ENCODE peak calls at places on chromosomes 12 and 14, in six cellular contexts. One of them, this sample, is unnamed.

GRCh38 chr12:108106599-108106998 is 22.5 kb upstream of the WSCD2 start:
- DNase-seq in kidney tubule cell: no peak
- DNase-seq in HT1080: no peak
- DNase-seq in CD8-positive, alpha-beta memory T cell: no peak
- DNase-seq in NCI-H460: no peak
- DNase-seq in stimulated activated CD4-positive, alpha-beta T cell treated with anti-CD3 and anti-CD28 coated beads, Interleukin-15, amount 100 ng/mL, for 48 hours: no peak
- DNase-seq in this sample: no peak

GRCh38 chr12:45299132-45299692 is 83.3 kb downstream of the ANO6 start:
- DNase-seq in kidney tubule cell: no peak
- DNase-seq in HT1080: peak
- DNase-seq in CD8-positive, alpha-beta memory T cell: no peak
- DNase-seq in NCI-H460: no peak
- DNase-seq in stimulated activated CD4-positive, alpha-beta T cell treated with anti-CD3 and anti-CD28 coated beads, Interleukin-15, amount 100 ng/mL, for 48 hours: no peak
- DNase-seq in this sample: no peak

GRCh38 chr14:29925106-29925722 is 2.4 kb downstream of the PRKD1 start:
- DNase-seq in kidney tubule cell: peak
- DNase-seq in HT1080: peak
- DNase-seq in CD8-positive, alpha-beta memory T cell: no peak
- DNase-seq in NCI-H460: no peak
- DNase-seq in stimulated activated CD4-positive, alpha-beta T cell treated with anti-CD3 and anti-CD28 coated beads, Interleukin-15, amount 100 ng/mL, for 48 hours: no peak
- DNase-seq in this sample: no peak

GRCh38 chr12:110993425-110993824 is 73.0 kb upstream of the MYL2 start:
- DNase-seq in kidney tubule cell: no peak
- DNase-seq in HT1080: no peak
- DNase-seq in CD8-positive, alpha-beta memory T cell: no peak
- DNase-seq in NCI-H460: no peak
- DNase-seq in stimulated activated CD4-positive, alpha-beta T cell treated with anti-CD3 and anti-CD28 coated beads, Interleukin-15, amount 100 ng/mL, for 48 hours: no peak
- DNase-seq in this sample: no peak

GRCh38 chr14:56359245-56359644 is 220.4 kb upstream of the TMEM260 start:
- DNase-seq in kidney tubule cell: no peak
- DNase-seq in HT1080: no peak
- DNase-seq in CD8-positive, alpha-beta memory T cell: no peak
- DNase-seq in NCI-H460: no peak
- DNase-seq in stimulated activated CD4-positive, alpha-beta T cell treated with anti-CD3 and anti-CD28 coated beads, Interleukin-15, amount 100 ng/mL, for 48 hours: no peak
- DNase-seq in this sample: no peak

GRCh38 chr14:47148686-47149085 is 497.1 kb upstream of the RPL10L start:
- DNase-seq in kidney tubule cell: no peak
- DNase-seq in HT1080: no peak
- DNase-seq in CD8-positive, alpha-beta memory T cell: no peak
- DNase-seq in NCI-H460: no peak
- DNase-seq in stimulated activated CD4-positive, alpha-beta T cell treated with anti-CD3 and anti-CD28 coated beads, Interleukin-15, amount 100 ng/mL, for 48 hours: no peak
- DNase-seq in this sample: no peak

GRCh38 chr12:28191018-28191595 is 851 bp downstream of the CCDC91 start:
- DNase-seq in kidney tubule cell: peak
- DNase-seq in HT1080: peak
- DNase-seq in CD8-positive, alpha-beta memory T cell: peak
- DNase-seq in NCI-H460: no peak
- DNase-seq in stimulated activated CD4-positive, alpha-beta T cell treated with anti-CD3 and anti-CD28 coated beads, Interleukin-15, amount 100 ng/mL, for 48 hours: no peak
- DNase-seq in this sample: peak

GRCh38 chr14:101604935-101605767 is 43.9 kb downstream of the DIO3 start:
- DNase-seq in kidney tubule cell: no peak
- DNase-seq in HT1080: no peak
- DNase-seq in CD8-positive, alpha-beta memory T cell: no peak
- DNase-seq in NCI-H460: no peak
- DNase-seq in stimulated activated CD4-positive, alpha-beta T cell treated with anti-CD3 and anti-CD28 coated beads, Interleukin-15, amount 100 ng/mL, for 48 hours: no peak
- DNase-seq in this sample: no peak

GRCh38 chr12:130593056-130593455 is 123.0 kb downstream of the RIMBP2 start:
- DNase-seq in kidney tubule cell: no peak
- DNase-seq in HT1080: no peak
- DNase-seq in CD8-positive, alpha-beta memory T cell: no peak
- DNase-seq in NCI-H460: no peak
- DNase-seq in stimulated activated CD4-positive, alpha-beta T cell treated with anti-CD3 and anti-CD28 coated beads, Interleukin-15, amount 100 ng/mL, for 48 hours: no peak
- DNase-seq in this sample: no peak

GRCh38 chr12:6443361-6443983 is 1.3 kb upstream of the CD27 start:
- DNase-seq in kidney tubule cell: no peak
- DNase-seq in HT1080: no peak
- DNase-seq in CD8-positive, alpha-beta memory T cell: no peak
- DNase-seq in NCI-H460: no peak
- DNase-seq in stimulated activated CD4-positive, alpha-beta T cell treated with anti-CD3 and anti-CD28 coated beads, Interleukin-15, amount 100 ng/mL, for 48 hours: no peak
- DNase-seq in this sample: no peak

GRCh38 chr12:2248901-2249381 is 196.2 kb downstream of the CACNA1C start:
- DNase-seq in kidney tubule cell: peak
- DNase-seq in HT1080: peak
- DNase-seq in CD8-positive, alpha-beta memory T cell: no peak
- DNase-seq in NCI-H460: no peak
- DNase-seq in stimulated activated CD4-positive, alpha-beta T cell treated with anti-CD3 and anti-CD28 coated beads, Interleukin-15, amount 100 ng/mL, for 48 hours: no peak
- DNase-seq in this sample: no peak

GRCh38 chr12:109446-109845 is 42.9 kb downstream of the IQSEC3 start:
- DNase-seq in kidney tubule cell: no peak
- DNase-seq in HT1080: no peak
- DNase-seq in CD8-positive, alpha-beta memory T cell: no peak
- DNase-seq in NCI-H460: no peak
- DNase-seq in stimulated activated CD4-positive, alpha-beta T cell treated with anti-CD3 and anti-CD28 coated beads, Interleukin-15, amount 100 ng/mL, for 48 hours: no peak
- DNase-seq in this sample: no peak

GRCh38 chr14:85534914-85535313 is 5.0 kb downstream of the FLRT2 start:
- DNase-seq in kidney tubule cell: no peak
- DNase-seq in HT1080: no peak
- DNase-seq in CD8-positive, alpha-beta memory T cell: no peak
- DNase-seq in NCI-H460: no peak
- DNase-seq in stimulated activated CD4-positive, alpha-beta T cell treated with anti-CD3 and anti-CD28 coated beads, Interleukin-15, amount 100 ng/mL, for 48 hours: no peak
- DNase-seq in this sample: no peak

GRCh38 chr12:59780605-59781135 is 184.8 kb downstream of the SLC16A7 start:
- DNase-seq in kidney tubule cell: peak
- DNase-seq in HT1080: peak
- DNase-seq in CD8-positive, alpha-beta memory T cell: no peak
- DNase-seq in NCI-H460: peak
- DNase-seq in stimulated activated CD4-positive, alpha-beta T cell treated with anti-CD3 and anti-CD28 coated beads, Interleukin-15, amount 100 ng/mL, for 48 hours: no peak
- DNase-seq in this sample: no peak

GRCh38 chr12:53096089-53096741 is 1.3 kb upstream of the IGFBP6 start:
- DNase-seq in kidney tubule cell: no peak
- DNase-seq in HT1080: no peak
- DNase-seq in CD8-positive, alpha-beta memory T cell: no peak
- DNase-seq in NCI-H460: no peak
- DNase-seq in stimulated activated CD4-positive, alpha-beta T cell treated with anti-CD3 and anti-CD28 coated beads, Interleukin-15, amount 100 ng/mL, for 48 hours: no peak
- DNase-seq in this sample: no peak

GRCh38 chr12:110107369-110108281 is 16.5 kb upstream of the IFT81 start:
- DNase-seq in kidney tubule cell: peak
- DNase-seq in HT1080: peak
- DNase-seq in CD8-positive, alpha-beta memory T cell: no peak
- DNase-seq in NCI-H460: no peak
- DNase-seq in stimulated activated CD4-positive, alpha-beta T cell treated with anti-CD3 and anti-CD28 coated beads, Interleukin-15, amount 100 ng/mL, for 48 hours: no peak
- DNase-seq in this sample: no peak

GRCh38 chr14:35406811-35407630 is 2.5 kb upstream of the NFKBIA start:
- DNase-seq in kidney tubule cell: peak
- DNase-seq in HT1080: peak
- DNase-seq in CD8-positive, alpha-beta memory T cell: no peak
- DNase-seq in NCI-H460: peak
- DNase-seq in stimulated activated CD4-positive, alpha-beta T cell treated with anti-CD3 and anti-CD28 coated beads, Interleukin-15, amount 100 ng/mL, for 48 hours: no peak
- DNase-seq in this sample: no peak

GRCh38 chr12:114869091-114869834 is 185.3 kb upstream of the TBX3 start:
- DNase-seq in kidney tubule cell: no peak
- DNase-seq in HT1080: no peak
- DNase-seq in CD8-positive, alpha-beta memory T cell: no peak
- DNase-seq in NCI-H460: no peak
- DNase-seq in stimulated activated CD4-positive, alpha-beta T cell treated with anti-CD3 and anti-CD28 coated beads, Interleukin-15, amount 100 ng/mL, for 48 hours: no peak
- DNase-seq in this sample: no peak

GRCh38 chr12:77064891-77065360 is 443 bp downstream of the E2F7 start:
- DNase-seq in kidney tubule cell: no peak
- DNase-seq in HT1080: no peak
- DNase-seq in CD8-positive, alpha-beta memory T cell: no peak
- DNase-seq in NCI-H460: no peak
- DNase-seq in stimulated activated CD4-positive, alpha-beta T cell treated with anti-CD3 and anti-CD28 coated beads, Interleukin-15, amount 100 ng/mL, for 48 hours: no peak
- DNase-seq in this sample: no peak

GRCh38 chr14:59213368-59214315 is 25.2 kb downstream of the DAAM1 start:
- DNase-seq in kidney tubule cell: no peak
- DNase-seq in HT1080: no peak
- DNase-seq in CD8-positive, alpha-beta memory T cell: no peak
- DNase-seq in NCI-H460: no peak
- DNase-seq in stimulated activated CD4-positive, alpha-beta T cell treated with anti-CD3 and anti-CD28 coated beads, Interleukin-15, amount 100 ng/mL, for 48 hours: no peak
- DNase-seq in this sample: no peak

GRCh38 chr12:95215925-95216324 is 1.3 kb downstream of the FGD6 start:
- DNase-seq in kidney tubule cell: peak
- DNase-seq in HT1080: peak
- DNase-seq in CD8-positive, alpha-beta memory T cell: no peak
- DNase-seq in NCI-H460: no peak
- DNase-seq in stimulated activated CD4-positive, alpha-beta T cell treated with anti-CD3 and anti-CD28 coated beads, Interleukin-15, amount 100 ng/mL, for 48 hours: no peak
- DNase-seq in this sample: no peak

GRCh38 chr12:94620611-94621010 is 29.7 kb downstream of the TMCC3 start:
- DNase-seq in kidney tubule cell: no peak
- DNase-seq in HT1080: no peak
- DNase-seq in CD8-positive, alpha-beta memory T cell: no peak
- DNase-seq in NCI-H460: no peak
- DNase-seq in stimulated activated CD4-positive, alpha-beta T cell treated with anti-CD3 and anti-CD28 coated beads, Interleukin-15, amount 100 ng/mL, for 48 hours: no peak
- DNase-seq in this sample: no peak

GRCh38 chr14:87102979-87103378 is 890.0 kb downstream of the GALC start:
- DNase-seq in kidney tubule cell: peak
- DNase-seq in HT1080: peak
- DNase-seq in CD8-positive, alpha-beta memory T cell: no peak
- DNase-seq in NCI-H460: no peak
- DNase-seq in stimulated activated CD4-positive, alpha-beta T cell treated with anti-CD3 and anti-CD28 coated beads, Interleukin-15, amount 100 ng/mL, for 48 hours: no peak
- DNase-seq in this sample: no peak

GRCh38 chr12:72444566-72444965 is 172.4 kb downstream of the TRHDE start:
- DNase-seq in kidney tubule cell: no peak
- DNase-seq in HT1080: no peak
- DNase-seq in CD8-positive, alpha-beta memory T cell: no peak
- DNase-seq in NCI-H460: no peak
- DNase-seq in stimulated activated CD4-positive, alpha-beta T cell treated with anti-CD3 and anti-CD28 coated beads, Interleukin-15, amount 100 ng/mL, for 48 hours: no peak
- DNase-seq in this sample: no peak

GRCh38 chr12:10048531-10048930 is 18.0 kb downstream of the CLEC9A start:
- DNase-seq in kidney tubule cell: no peak
- DNase-seq in HT1080: no peak
- DNase-seq in CD8-positive, alpha-beta memory T cell: no peak
- DNase-seq in NCI-H460: no peak
- DNase-seq in stimulated activated CD4-positive, alpha-beta T cell treated with anti-CD3 and anti-CD28 coated beads, Interleukin-15, amount 100 ng/mL, for 48 hours: no peak
- DNase-seq in this sample: no peak

GRCh38 chr14:69050235-69051184 is 71.4 kb upstream of the ACTN1 start:
- DNase-seq in kidney tubule cell: peak
- DNase-seq in HT1080: no peak
- DNase-seq in CD8-positive, alpha-beta memory T cell: no peak
- DNase-seq in NCI-H460: no peak
- DNase-seq in stimulated activated CD4-positive, alpha-beta T cell treated with anti-CD3 and anti-CD28 coated beads, Interleukin-15, amount 100 ng/mL, for 48 hours: no peak
- DNase-seq in this sample: no peak

GRCh38 chr14:65491274-65491673 is 78.7 kb downstream of the FUT8 start:
- DNase-seq in kidney tubule cell: no peak
- DNase-seq in HT1080: no peak
- DNase-seq in CD8-positive, alpha-beta memory T cell: no peak
- DNase-seq in NCI-H460: no peak
- DNase-seq in stimulated activated CD4-positive, alpha-beta T cell treated with anti-CD3 and anti-CD28 coated beads, Interleukin-15, amount 100 ng/mL, for 48 hours: no peak
- DNase-seq in this sample: no peak

GRCh38 chr12:19833775-19834501 is 394.6 kb downstream of the AEBP2 start:
- DNase-seq in kidney tubule cell: peak
- DNase-seq in HT1080: peak
- DNase-seq in CD8-positive, alpha-beta memory T cell: no peak
- DNase-seq in NCI-H460: no peak
- DNase-seq in stimulated activated CD4-positive, alpha-beta T cell treated with anti-CD3 and anti-CD28 coated beads, Interleukin-15, amount 100 ng/mL, for 48 hours: peak
- DNase-seq in this sample: no peak

GRCh38 chr14:32134448-32135070 is 57.5 kb downstream of the ARHGAP5 start:
- DNase-seq in kidney tubule cell: no peak
- DNase-seq in HT1080: no peak
- DNase-seq in CD8-positive, alpha-beta memory T cell: no peak
- DNase-seq in NCI-H460: no peak
- DNase-seq in stimulated activated CD4-positive, alpha-beta T cell treated with anti-CD3 and anti-CD28 coated beads, Interleukin-15, amount 100 ng/mL, for 48 hours: no peak
- DNase-seq in this sample: no peak

GRCh38 chr12:31896514-31897039 is 62.6 kb upstream of the RESF1 start:
- DNase-seq in kidney tubule cell: peak
- DNase-seq in HT1080: peak
- DNase-seq in CD8-positive, alpha-beta memory T cell: peak
- DNase-seq in NCI-H460: no peak
- DNase-seq in stimulated activated CD4-positive, alpha-beta T cell treated with anti-CD3 and anti-CD28 coated beads, Interleukin-15, amount 100 ng/mL, for 48 hours: peak
- DNase-seq in this sample: peak

This sample was measured in naive thymus-derived CD8-positive, alpha-beta T cell.